ENCODE peak calls at places on chromosomes 7 and 10, in eight cellular contexts. One of them, this sample, is unnamed.

GRCh38 chr7:7077945-7078344 is 104.4 kb upstream of the C1GALT1 start:
- DNase-seq in kidney epithelial cell: no peak
- DNase-seq in NCI-H1092: no peak
- DNase-seq in germinal center: no peak
- DNase-seq in fibroblast of gingiva: no peak
- DNase-seq in heart left ventricle: no peak
- DNase-seq in activated naive CD4-positive, alpha-beta T cell: no peak
- DNase-seq in GM10248: no peak
- DNase-seq in this sample: no peak

GRCh38 chr7:40763319-40764287 is 628.8 kb downstream of the SUGCT start:
- DNase-seq in kidney epithelial cell: no peak
- DNase-seq in NCI-H1092: no peak
- DNase-seq in germinal center: no peak
- DNase-seq in fibroblast of gingiva: peak
- DNase-seq in heart left ventricle: no peak
- DNase-seq in activated naive CD4-positive, alpha-beta T cell: no peak
- DNase-seq in GM10248: no peak
- DNase-seq in this sample: peak

GRCh38 chr10:84269773-84270172 is 24.9 kb downstream of the RGR start:
- DNase-seq in kidney epithelial cell: peak
- DNase-seq in NCI-H1092: no peak
- DNase-seq in germinal center: no peak
- DNase-seq in fibroblast of gingiva: peak
- DNase-seq in heart left ventricle: no peak
- DNase-seq in activated naive CD4-positive, alpha-beta T cell: no peak
- DNase-seq in GM10248: no peak
- DNase-seq in this sample: peak

GRCh38 chr7:4205828-4206227 is 476.3 kb upstream of the FOXK1 start:
- DNase-seq in kidney epithelial cell: no peak
- DNase-seq in NCI-H1092: no peak
- DNase-seq in germinal center: no peak
- DNase-seq in fibroblast of gingiva: no peak
- DNase-seq in heart left ventricle: no peak
- DNase-seq in activated naive CD4-positive, alpha-beta T cell: no peak
- DNase-seq in GM10248: no peak
- DNase-seq in this sample: no peak

GRCh38 chr10:2477154-2477553 is 590.2 kb upstream of the PFKP start:
- DNase-seq in kidney epithelial cell: no peak
- DNase-seq in NCI-H1092: peak
- DNase-seq in germinal center: no peak
- DNase-seq in fibroblast of gingiva: no peak
- DNase-seq in heart left ventricle: no peak
- DNase-seq in activated naive CD4-positive, alpha-beta T cell: no peak
- DNase-seq in GM10248: no peak
- DNase-seq in this sample: no peak

GRCh38 chr7:127776776-127777390 is 124.9 kb downstream of the SND1 start:
- DNase-seq in kidney epithelial cell: peak
- DNase-seq in NCI-H1092: no peak
- DNase-seq in germinal center: no peak
- DNase-seq in fibroblast of gingiva: peak
- DNase-seq in heart left ventricle: no peak
- DNase-seq in activated naive CD4-positive, alpha-beta T cell: no peak
- DNase-seq in GM10248: no peak
- DNase-seq in this sample: peak

GRCh38 chr7:44518761-44519160 is 22.4 kb downstream of the NPC1L1 start:
- DNase-seq in kidney epithelial cell: no peak
- DNase-seq in NCI-H1092: no peak
- DNase-seq in germinal center: no peak
- DNase-seq in fibroblast of gingiva: no peak
- DNase-seq in heart left ventricle: no peak
- DNase-seq in activated naive CD4-positive, alpha-beta T cell: no peak
- DNase-seq in GM10248: peak
- DNase-seq in this sample: no peak

GRCh38 chr7:119908948-119909347 is 364.0 kb upstream of the KCND2 start:
- DNase-seq in kidney epithelial cell: no peak
- DNase-seq in NCI-H1092: no peak
- DNase-seq in germinal center: no peak
- DNase-seq in fibroblast of gingiva: no peak
- DNase-seq in heart left ventricle: no peak
- DNase-seq in activated naive CD4-positive, alpha-beta T cell: no peak
- DNase-seq in GM10248: no peak
- DNase-seq in this sample: no peak

GRCh38 chr10:48506147-48506917 is 98.5 kb downstream of the ARHGAP22 start:
- DNase-seq in kidney epithelial cell: no peak
- DNase-seq in NCI-H1092: no peak
- DNase-seq in germinal center: peak
- DNase-seq in fibroblast of gingiva: no peak
- DNase-seq in heart left ventricle: no peak
- DNase-seq in activated naive CD4-positive, alpha-beta T cell: no peak
- DNase-seq in GM10248: no peak
- DNase-seq in this sample: peak

GRCh38 chr10:17113346-17113745 is 16.3 kb downstream of the CUBN start:
- DNase-seq in kidney epithelial cell: no peak
- DNase-seq in NCI-H1092: no peak
- DNase-seq in germinal center: no peak
- DNase-seq in fibroblast of gingiva: peak
- DNase-seq in heart left ventricle: no peak
- DNase-seq in activated naive CD4-positive, alpha-beta T cell: no peak
- DNase-seq in GM10248: no peak
- DNase-seq in this sample: peak

GRCh38 chr10:123427386-123427785 is 238.8 kb upstream of the GPR26 start:
- DNase-seq in kidney epithelial cell: no peak
- DNase-seq in NCI-H1092: no peak
- DNase-seq in germinal center: no peak
- DNase-seq in fibroblast of gingiva: no peak
- DNase-seq in heart left ventricle: no peak
- DNase-seq in activated naive CD4-positive, alpha-beta T cell: no peak
- DNase-seq in GM10248: no peak
- DNase-seq in this sample: no peak

GRCh38 chr7:6565655-6566054 is 11.6 kb upstream of the ZDHHC4 start:
- DNase-seq in kidney epithelial cell: no peak
- DNase-seq in NCI-H1092: no peak
- DNase-seq in germinal center: no peak
- DNase-seq in fibroblast of gingiva: no peak
- DNase-seq in heart left ventricle: no peak
- DNase-seq in activated naive CD4-positive, alpha-beta T cell: no peak
- DNase-seq in GM10248: no peak
- DNase-seq in this sample: no peak

GRCh38 chr7:156429514-156429913 is 211.1 kb upstream of the RNF32 start:
- DNase-seq in kidney epithelial cell: no peak
- DNase-seq in NCI-H1092: no peak
- DNase-seq in germinal center: no peak
- DNase-seq in fibroblast of gingiva: no peak
- DNase-seq in heart left ventricle: no peak
- DNase-seq in activated naive CD4-positive, alpha-beta T cell: no peak
- DNase-seq in GM10248: no peak
- DNase-seq in this sample: no peak

GRCh38 chr7:32587431-32587948 is 92.2 kb downstream of the AVL9 start:
- DNase-seq in kidney epithelial cell: no peak
- DNase-seq in NCI-H1092: no peak
- DNase-seq in germinal center: no peak
- DNase-seq in fibroblast of gingiva: peak
- DNase-seq in heart left ventricle: peak
- DNase-seq in activated naive CD4-positive, alpha-beta T cell: no peak
- DNase-seq in GM10248: no peak
- DNase-seq in this sample: peak

GRCh38 chr7:105304040-105304895 is 84.5 kb downstream of the SRPK2 start:
- DNase-seq in kidney epithelial cell: peak
- DNase-seq in NCI-H1092: no peak
- DNase-seq in germinal center: no peak
- DNase-seq in fibroblast of gingiva: peak
- DNase-seq in heart left ventricle: no peak
- DNase-seq in activated naive CD4-positive, alpha-beta T cell: no peak
- DNase-seq in GM10248: no peak
- DNase-seq in this sample: peak

GRCh38 chr7:111363099-111363498 is 199.2 kb downstream of the IMMP2L start:
- DNase-seq in kidney epithelial cell: no peak
- DNase-seq in NCI-H1092: no peak
- DNase-seq in germinal center: no peak
- DNase-seq in fibroblast of gingiva: peak
- DNase-seq in heart left ventricle: no peak
- DNase-seq in activated naive CD4-positive, alpha-beta T cell: no peak
- DNase-seq in GM10248: no peak
- DNase-seq in this sample: no peak

GRCh38 chr7:81846398-81846797 is 76.6 kb upstream of the HGF start:
- DNase-seq in kidney epithelial cell: peak
- DNase-seq in NCI-H1092: no peak
- DNase-seq in germinal center: no peak
- DNase-seq in fibroblast of gingiva: peak
- DNase-seq in heart left ventricle: no peak
- DNase-seq in activated naive CD4-positive, alpha-beta T cell: no peak
- DNase-seq in GM10248: no peak
- DNase-seq in this sample: peak

GRCh38 chr7:134514663-134515062 is 12.7 kb upstream of the AKR1B10 start:
- DNase-seq in kidney epithelial cell: no peak
- DNase-seq in NCI-H1092: peak
- DNase-seq in germinal center: peak
- DNase-seq in fibroblast of gingiva: peak
- DNase-seq in heart left ventricle: no peak
- DNase-seq in activated naive CD4-positive, alpha-beta T cell: no peak
- DNase-seq in GM10248: peak
- DNase-seq in this sample: peak

GRCh38 chr7:30148951-30149459 is 14.2 kb downstream of the MTURN start:
- DNase-seq in kidney epithelial cell: no peak
- DNase-seq in NCI-H1092: no peak
- DNase-seq in germinal center: peak
- DNase-seq in fibroblast of gingiva: no peak
- DNase-seq in heart left ventricle: no peak
- DNase-seq in activated naive CD4-positive, alpha-beta T cell: no peak
- DNase-seq in GM10248: no peak
- DNase-seq in this sample: no peak

GRCh38 chr10:71349401-71349800 is 30.3 kb downstream of the SLC29A3 start:
- DNase-seq in kidney epithelial cell: peak
- DNase-seq in NCI-H1092: no peak
- DNase-seq in germinal center: no peak
- DNase-seq in fibroblast of gingiva: no peak
- DNase-seq in heart left ventricle: no peak
- DNase-seq in activated naive CD4-positive, alpha-beta T cell: no peak
- DNase-seq in GM10248: no peak
- DNase-seq in this sample: peak

GRCh38 chr7:88442417-88442816 is 135.7 kb upstream of the STEAP4 start:
- DNase-seq in kidney epithelial cell: no peak
- DNase-seq in NCI-H1092: no peak
- DNase-seq in germinal center: no peak
- DNase-seq in fibroblast of gingiva: no peak
- DNase-seq in heart left ventricle: no peak
- DNase-seq in activated naive CD4-positive, alpha-beta T cell: no peak
- DNase-seq in GM10248: no peak
- DNase-seq in this sample: no peak

GRCh38 chr10:76649723-76650127 is 987.9 kb downstream of the KCNMA1 start:
- DNase-seq in kidney epithelial cell: peak
- DNase-seq in NCI-H1092: no peak
- DNase-seq in germinal center: no peak
- DNase-seq in fibroblast of gingiva: peak
- DNase-seq in heart left ventricle: no peak
- DNase-seq in activated naive CD4-positive, alpha-beta T cell: no peak
- DNase-seq in GM10248: no peak
- DNase-seq in this sample: peak

GRCh38 chr7:77866370-77866769 is 67.8 kb downstream of the PHTF2 start:
- DNase-seq in kidney epithelial cell: no peak
- DNase-seq in NCI-H1092: no peak
- DNase-seq in germinal center: no peak
- DNase-seq in fibroblast of gingiva: peak
- DNase-seq in heart left ventricle: no peak
- DNase-seq in activated naive CD4-positive, alpha-beta T cell: no peak
- DNase-seq in GM10248: no peak
- DNase-seq in this sample: no peak

GRCh38 chr10:85927952-85928677 is 438.5 kb downstream of the GRID1 start:
- DNase-seq in kidney epithelial cell: no peak
- DNase-seq in NCI-H1092: no peak
- DNase-seq in germinal center: no peak
- DNase-seq in fibroblast of gingiva: no peak
- DNase-seq in heart left ventricle: no peak
- DNase-seq in activated naive CD4-positive, alpha-beta T cell: no peak
- DNase-seq in GM10248: no peak
- DNase-seq in this sample: no peak

GRCh38 chr7:148884299-148885022 is 370 bp upstream of the EZH2 start:
- DNase-seq in kidney epithelial cell: peak
- DNase-seq in NCI-H1092: peak
- DNase-seq in germinal center: peak
- DNase-seq in fibroblast of gingiva: peak
- DNase-seq in heart left ventricle: peak
- DNase-seq in activated naive CD4-positive, alpha-beta T cell: peak
- DNase-seq in GM10248: peak
- DNase-seq in this sample: peak

GRCh38 chr7:44448922-44449321 is 41.5 kb downstream of the NUDCD3 start:
- DNase-seq in kidney epithelial cell: no peak
- DNase-seq in NCI-H1092: no peak
- DNase-seq in germinal center: no peak
- DNase-seq in fibroblast of gingiva: no peak
- DNase-seq in heart left ventricle: no peak
- DNase-seq in activated naive CD4-positive, alpha-beta T cell: no peak
- DNase-seq in GM10248: no peak
- DNase-seq in this sample: no peak

GRCh38 chr7:149662591-149663095 is 110.7 kb downstream of the ZNF467 start:
- DNase-seq in kidney epithelial cell: no peak
- DNase-seq in NCI-H1092: no peak
- DNase-seq in germinal center: peak
- DNase-seq in fibroblast of gingiva: peak
- DNase-seq in heart left ventricle: peak
- DNase-seq in activated naive CD4-positive, alpha-beta T cell: peak
- DNase-seq in GM10248: peak
- DNase-seq in this sample: peak

This sample was measured in Daoy.